ENCODE peak calls at places on chromosomes 5 and 9, in six cellular contexts. R is H9, M is IMR-90, F is neuronal stem cell, O is mesenchymal stem cell, P is H1. A is an unnamed sample.

GRCh38 chr5:64831996-64832395 is 63.3 kb downstream of the CWC27 start:
- DNase-seq in R (no peak), M (no peak), F (no peak), O (no peak), P (no peak), A (no peak)

GRCh38 chr5:91311697-91312501 is 71.2 kb downstream of the ARRDC3 start:
- DNase-seq in R (no peak), M (peak; percentile 99), F (no peak), O (peak; percentile 98), P (no peak), A (peak; percentile 12)

GRCh38 chr5:17037751-17038150 is 101.7 kb upstream of the MYO10 start:
- DNase-seq in R (no peak), M (peak; percentile 65), F (no peak), O (no peak), P (no peak), A (no peak)

GRCh38 chr5:156272139-156272538 is 54.8 kb upstream of the SGCD start:
- DNase-seq in R (no peak), M (no peak), F (no peak), O (no peak), P (no peak), A (no peak)

GRCh38 chr9:134139081-134139480 is 3.2 kb downstream of the WDR5 start:
- DNase-seq in R (no peak), M (peak; percentile 44), F (no peak), O (peak; percentile 33), P (no peak), A (no peak)

GRCh38 chr5:148910686-148911361 is 84.4 kb downstream of the ADRB2 start:
- DNase-seq in R (no peak), M (peak; percentile 64), F (no peak), O (peak; percentile 51), P (no peak), A (no peak)

GRCh38 chr9:4489919-4490704 is at the start of gene SLC1A1:
- DNase-seq in R (peak; percentile 80), M (peak; percentile 21), F (peak; percentile 52), O (peak; percentile 63), P (peak; percentile 79), A (peak; percentile 59)

GRCh38 chr9:74960548-74960947 is 7.8 kb upstream of the C9orf40 start:
- DNase-seq in R (no peak), M (peak; percentile 79), F (no peak), O (peak; percentile 57), P (no peak), A (peak; percentile 65)

GRCh38 chr9:114844766-114845165 is 38.9 kb upstream of the TNFSF15 start:
- DNase-seq in R (no peak), M (no peak), F (no peak), O (no peak), P (no peak), A (no peak)

GRCh38 chr5:73233053-73233460 is 60.1 kb downstream of the TMEM174 start:
- DNase-seq in R (peak; percentile 41), M (no peak), F (no peak), O (no peak), P (peak; percentile 72), A (no peak)

GRCh38 chr9:124163988-124164350 is 93.8 kb upstream of the NEK6 start:
- DNase-seq in R (no peak), M (no peak), F (no peak), O (no peak), P (no peak), A (no peak)

GRCh38 chr5:101675510-101675909 is 620.6 kb downstream of the SLCO4C1 start:
- DNase-seq in R (no peak), M (no peak), F (no peak), O (no peak), P (no peak), A (no peak)

GRCh38 chr9:108434036-108434435 is 421.8 kb downstream of the ACTL7B start:
- DNase-seq in R (no peak), M (no peak), F (no peak), O (no peak), P (no peak), A (no peak)

GRCh38 chr5:64742821-64743220 is 25.7 kb downstream of the SREK1IP1 start:
- DNase-seq in R (no peak), M (peak; percentile 37), F (no peak), O (peak; percentile 14), P (no peak), A (no peak)

GRCh38 chr5:139636207-139636792 is 11.8 kb upstream of the CXXC5 start:
- DNase-seq in R (no peak), M (no peak), F (no peak), O (no peak), P (peak; percentile 57), A (no peak)

GRCh38 chr5:157186309-157187045 is 5.8 kb downstream of the ITK start:
- DNase-seq in R (no peak), M (no peak), F (no peak), O (no peak), P (no peak), A (no peak)

GRCh38 chr5:91345466-91345865 is 37.7 kb downstream of the ARRDC3 start:
- DNase-seq in R (no peak), M (no peak), F (no peak), O (no peak), P (no peak), A (peak; percentile 65)

GRCh38 chr5:127571314-127571713 is 53.9 kb downstream of the PRRC1 start:
- DNase-seq in R (no peak), M (no peak), F (no peak), O (no peak), P (no peak), A (no peak)

GRCh38 chr9:76717611-76718010 is 46.6 kb upstream of the PCA3 start:
- DNase-seq in R (no peak), M (peak; percentile 4), F (no peak), O (no peak), P (no peak), A (no peak)

GRCh38 chr9:36738318-36738975 is 165.8 kb downstream of the MELK start:
- DNase-seq in R (no peak), M (peak; percentile 61), F (no peak), O (no peak), P (no peak), A (no peak)

GRCh38 chr5:71679714-71680113 is 39.4 kb upstream of the CARTPT start:
- DNase-seq in R (no peak), M (no peak), F (no peak), O (no peak), P (no peak), A (no peak)

GRCh38 chr9:37034320-37034937 is 361 bp upstream of the PAX5 start:
- DNase-seq in R (peak; percentile 71), M (no peak), F (no peak), O (no peak), P (peak; percentile 85), A (no peak)

GRCh38 chr9:121178676-121179372 is 22.8 kb downstream of the RAB14 start:
- DNase-seq in R (no peak), M (no peak), F (no peak), O (no peak), P (no peak), A (no peak)
- H3K4me1 ChIP-seq in R (no peaks in the 10 kb centered on the region), M (peaks cover 5% of the 10 kb centered on the region), F (peaks cover 3% of the 10 kb centered on the region), O (peaks cover 1% of the 10 kb centered on the region), P (no peaks in the 10 kb centered on the region), A (peaks cover 3% of the 10 kb centered on the region)

GRCh38 chr5:61026004-61026403 is 81.0 kb downstream of the NDUFAF2 start:
- DNase-seq in R (no peak), M (no peak), F (no peak), O (no peak), P (no peak), A (no peak)
- H4K8ac ChIP-seq in R (no peak overlapping the region), M (no peak overlapping the region), F (no peak overlapping the region), O (no peak overlapping the region), P (no peak overlapping the region), A (no peak overlapping the region)

GRCh38 chr5:180001136-180001535 is 70.4 kb downstream of the RNF130 start:
- DNase-seq in R (no peak), M (no peak), F (no peak), O (no peak), P (no peak), A (no peak)
- H4K91ac ChIP-seq in R (no peak overlapping the region), M (no peak overlapping the region), F (no peak overlapping the region), O (no peak overlapping the region), P (no peak overlapping the region), A (no peak overlapping the region)

DNA sequence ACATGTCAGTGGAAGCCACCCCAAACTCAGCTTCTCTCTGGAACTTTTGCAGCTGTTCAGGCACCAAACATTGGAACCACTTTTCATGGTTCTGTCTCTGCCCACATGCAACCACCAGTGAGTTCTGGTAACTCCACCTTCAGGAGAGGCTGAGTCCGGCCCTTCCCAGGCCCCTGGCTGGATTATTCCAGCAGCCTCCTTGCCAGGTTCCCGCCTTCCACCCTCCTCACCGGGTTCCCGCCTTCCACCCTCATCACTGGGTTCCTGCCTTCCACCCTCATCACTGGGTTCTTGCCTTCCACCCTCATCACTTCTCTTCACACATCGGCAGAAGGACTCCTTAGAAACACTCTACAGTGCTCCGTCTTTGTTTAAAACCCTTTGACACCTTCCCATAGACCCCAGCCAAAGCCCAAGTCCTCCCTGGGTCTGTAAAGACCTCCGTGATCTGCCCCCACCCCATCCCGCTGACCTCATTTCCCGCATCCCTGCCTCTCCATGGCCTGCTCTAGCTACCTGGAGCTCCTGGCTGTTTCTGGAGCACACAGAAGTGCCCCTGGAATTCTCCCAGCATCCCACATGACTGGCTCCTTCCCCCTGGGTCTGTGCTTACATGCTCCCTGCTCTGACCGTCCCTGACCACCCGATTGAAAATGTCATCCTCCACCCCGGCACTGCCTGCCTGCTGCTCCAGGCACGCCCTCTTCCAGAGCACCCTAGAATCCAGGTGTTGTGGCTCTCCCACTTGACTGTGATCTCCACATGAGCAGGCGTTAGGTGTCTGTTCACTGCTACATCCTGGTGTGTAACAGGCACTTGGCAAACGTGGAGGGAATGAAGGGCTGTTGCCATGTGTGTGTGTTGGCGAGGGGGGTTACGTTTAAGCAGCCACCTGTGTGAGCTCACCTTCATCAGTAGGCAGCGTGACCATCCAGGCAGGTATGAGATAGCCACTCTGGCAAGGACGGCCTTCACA is 17.7 kb downstream of the ROPN1L start:
- DNase-seq in R (no peak), M (no peak), F (no peak), O (no peak), P (no peak), A (no peak)
- H3K4me1 ChIP-seq in R (no peaks in the 10 kb centered on the region), M (peaks cover 25% of the 10 kb centered on the region), F (peaks cover 12% of the 10 kb centered on the region), O (peaks cover 23% of the 10 kb centered on the region), P (peaks cover 4% of the 10 kb centered on the region), A (peaks cover 10% of the 10 kb centered on the region)

GRCh38 chr9:89309608-89310485 is 1.1 kb upstream of the CKS2 start:
- DNase-seq in R (no peak), M (no peak), F (no peak), O (peak; percentile 23), P (no peak), A (no peak)
- H4K8ac ChIP-seq in R (no peak overlapping the region), M (peak overlapping the region; percentile 95), F (no peak overlapping the region), O (peak overlapping the region; percentile 96), P (peak overlapping the region; percentile 100), A (peak overlapping the region; percentile 99)